ENCODE peak calls at places on chromosomes 12 and 14, in ten cellular contexts. One of them, this sample, is unnamed.

GRCh38 chr14:61559641-61560201 is 135.6 kb upstream of the HIF1A start:
- DNase-seq in EL: no peak
- DNase-seq in A549: peak
- DNase-seq in heart right ventricle: no peak
- DNase-seq in GM03348: no peak
- DNase-seq in cardiac fibroblast: no peak
- DNase-seq in lower leg skin: no peak
- DNase-seq in ascending aorta: peak
- DNase-seq in astrocyte: no peak
- DNase-seq in memory B cell: no peak
- DNase-seq in this sample: no peak

GRCh38 chr12:128258866-128259555 is 8.0 kb upstream of the TMEM132C start:
- DNase-seq in cardiac fibroblast: no peak
- DNase-seq in A549: no peak
- DNase-seq in GM03348: no peak
- DNase-seq in astrocyte: no peak
- DNase-seq in heart right ventricle: no peak
- DNase-seq in ascending aorta: no peak
- DNase-seq in EL: no peak
- DNase-seq in memory B cell: no peak
- DNase-seq in lower leg skin: no peak
- DNase-seq in this sample: no peak

GRCh38 chr14:91377700-91378652 is 39.6 kb downstream of the CCDC88C start:
- DNase-seq in memory B cell: no peak
- DNase-seq in cardiac fibroblast: no peak
- DNase-seq in A549: no peak
- DNase-seq in ascending aorta: no peak
- DNase-seq in EL: peak
- DNase-seq in astrocyte: no peak
- DNase-seq in lower leg skin: no peak
- DNase-seq in heart right ventricle: no peak
- DNase-seq in GM03348: no peak
- DNase-seq in this sample: no peak

GRCh38 chr14:24058951-24059475 is 7.2 kb downstream of the CARMIL3 start:
- DNase-seq in GM03348: no peak
- DNase-seq in cardiac fibroblast: no peak
- DNase-seq in A549: no peak
- DNase-seq in lower leg skin: no peak
- DNase-seq in memory B cell: no peak
- DNase-seq in ascending aorta: no peak
- DNase-seq in heart right ventricle: no peak
- DNase-seq in EL: no peak
- DNase-seq in astrocyte: no peak
- DNase-seq in this sample: no peak

GRCh38 chr14:79567306-79567705 is 644.0 kb downstream of the DIO2 start:
- DNase-seq in EL: no peak
- DNase-seq in GM03348: no peak
- DNase-seq in A549: no peak
- DNase-seq in lower leg skin: no peak
- DNase-seq in ascending aorta: no peak
- DNase-seq in heart right ventricle: no peak
- DNase-seq in cardiac fibroblast: no peak
- DNase-seq in astrocyte: no peak
- DNase-seq in memory B cell: no peak
- DNase-seq in this sample: no peak

GRCh38 chr12:69331846-69332684 is 16.1 kb upstream of the LYZ start:
- DNase-seq in GM03348: no peak
- DNase-seq in heart right ventricle: no peak
- DNase-seq in memory B cell: no peak
- DNase-seq in lower leg skin: no peak
- DNase-seq in astrocyte: no peak
- DNase-seq in ascending aorta: no peak
- DNase-seq in A549: no peak
- DNase-seq in EL: no peak
- DNase-seq in cardiac fibroblast: no peak
- DNase-seq in this sample: no peak

GRCh38 chr12:49553512-49554088 is 14.3 kb downstream of the MCRS1 start:
- DNase-seq in EL: no peak
- DNase-seq in GM03348: no peak
- DNase-seq in cardiac fibroblast: peak
- DNase-seq in lower leg skin: no peak
- DNase-seq in memory B cell: no peak
- DNase-seq in astrocyte: no peak
- DNase-seq in A549: peak
- DNase-seq in heart right ventricle: no peak
- DNase-seq in ascending aorta: no peak
- DNase-seq in this sample: no peak

GRCh38 chr12:67426067-67426466 is 156.9 kb downstream of the CAND1 start:
- DNase-seq in heart right ventricle: no peak
- DNase-seq in EL: peak
- DNase-seq in A549: no peak
- DNase-seq in cardiac fibroblast: peak
- DNase-seq in GM03348: peak
- DNase-seq in astrocyte: peak
- DNase-seq in lower leg skin: no peak
- DNase-seq in memory B cell: no peak
- DNase-seq in ascending aorta: no peak
- DNase-seq in this sample: peak

GRCh38 chr12:88503344-88503743 is 76.9 kb downstream of the KITLG start:
- DNase-seq in ascending aorta: no peak
- DNase-seq in GM03348: no peak
- DNase-seq in EL: no peak
- DNase-seq in lower leg skin: no peak
- DNase-seq in cardiac fibroblast: no peak
- DNase-seq in heart right ventricle: no peak
- DNase-seq in A549: no peak
- DNase-seq in astrocyte: peak
- DNase-seq in memory B cell: no peak
- DNase-seq in this sample: peak

GRCh38 chr12:130166306-130166705 is 4.0 kb downstream of the FZD10 start:
- DNase-seq in GM03348: no peak
- DNase-seq in EL: no peak
- DNase-seq in astrocyte: no peak
- DNase-seq in ascending aorta: no peak
- DNase-seq in memory B cell: no peak
- DNase-seq in A549: no peak
- DNase-seq in cardiac fibroblast: no peak
- DNase-seq in heart right ventricle: no peak
- DNase-seq in lower leg skin: peak
- DNase-seq in this sample: no peak